ENCODE peak calls at places on chromosome 3, in ten cellular contexts. K, D, M, Q, T, S, I, R, G and W are unnamed samples.
A peak's percentile ranks its signal among the peaks of the same experiment; 100 is the strongest.

GRCh38 chr3:33044676-33045075 is 52.3 kb downstream of the GLB1 start:
- DNase-seq in Q (no peak), S (no peak), R (no peak), G (no peak), M (no peak), T (no peak), I (no peak), D (no peak), K (no peak), W (no peak)

GRCh38 chr3:64399205-64399800 is 174.0 kb upstream of the PRICKLE2 start:
- DNase-seq in D (peak; percentile 24), R (no peak), S (peak; percentile 29), I (peak; percentile 36), K (peak; percentile 43), Q (peak; percentile 65), M (peak; percentile 68), G (peak; percentile 70), T (peak; percentile 68), W (peak; percentile 67)

GRCh38 chr3:10519236-10519635 is 13.8 kb upstream of the ATP2B2 start:
- DNase-seq in I (no peak), R (no peak), G (no peak), S (no peak), M (no peak), T (no peak), Q (no peak), K (no peak), D (no peak), W (no peak)

GRCh38 chr3:38643592-38643991 is 5.9 kb downstream of the SCN5A start:
- DNase-seq in G (no peak), D (no peak), I (no peak), T (no peak), R (no peak), M (no peak), S (no peak), Q (no peak), K (no peak), W (no peak)

GRCh38 chr3:10466186-10466585 is 39.2 kb downstream of the ATP2B2 start:
- DNase-seq in R (no peak), T (no peak), S (no peak), Q (no peak), G (no peak), K (no peak), M (no peak), D (no peak), I (no peak), W (no peak)

GRCh38 chr3:181635141-181635540 is 76.6 kb upstream of the SOX2 start:
- DNase-seq in D (no peak), T (no peak), I (no peak), G (no peak), K (no peak), R (no peak), M (no peak), Q (no peak), S (no peak), W (no peak)

GRCh38 chr3:49469876-49470713 is at the start of gene DAG1:
- DNase-seq in T (peak; percentile 97), G (peak; percentile 98), R (peak; percentile 99), D (peak; percentile 97), Q (peak; percentile 96), M (peak; percentile 97), S (peak; percentile 97), K (peak; percentile 99), I (peak; percentile 94), W (peak; percentile 94)

GRCh38 chr3:141784096-141784495 is 20.9 kb downstream of the GRK7 start:
- DNase-seq in T (no peak), G (no peak), M (no peak), I (no peak), K (no peak), D (no peak), S (no peak), Q (no peak), R (no peak), W (no peak)

GRCh38 chr3:56976666-56977560 is 83.6 kb upstream of the SPATA12 start:
- DNase-seq in T (peak; percentile 61), R (peak; percentile 54), G (peak; percentile 41), Q (peak; percentile 88), K (no peak), I (no peak), M (peak; percentile 35), S (no peak), D (no peak), W (peak; percentile 68)

GRCh38 chr3:100893590-100893989 is 99.6 kb downstream of the ABI3BP start:
- DNase-seq in K (no peak), G (peak; percentile 57), S (no peak), R (peak; percentile 29), M (peak; percentile 37), I (no peak), T (peak; percentile 36), D (no peak), Q (peak; percentile 34), W (peak; percentile 56)

GRCh38 chr3:40869939-40870338 is 329.4 kb upstream of the CTNNB1 start:
- DNase-seq in M (no peak), G (no peak), K (no peak), I (no peak), T (no peak), S (no peak), D (no peak), Q (no peak), R (no peak), W (no peak)

GRCh38 chr3:193944161-193944884 is 191.6 kb upstream of the HES1 start:
- DNase-seq in G (no peak), R (no peak), S (no peak), M (no peak), K (no peak), D (no peak), T (no peak), Q (no peak), I (no peak), W (no peak)

GRCh38 chr3:127451321-127451720 is 139.2 kb downstream of the TPRA1 start:
- DNase-seq in S (no peak), K (no peak), I (no peak), Q (no peak), G (no peak), R (no peak), M (no peak), T (no peak), D (no peak), W (no peak)

GRCh38 chr3:171328419-171329082 is 131.7 kb downstream of the TNIK start:
- DNase-seq in M (no peak), I (no peak), Q (peak; percentile 25), T (peak; percentile 30), R (peak; percentile 49), K (no peak), G (no peak), D (peak; percentile 75), S (peak; percentile 12), W (no peak)

GRCh38 chr3:9398715-9399708 is 1.6 kb downstream of the SETD5 start:
- DNase-seq in G (no peak), M (no peak), K (peak; percentile 48), D (peak; percentile 44), R (peak; percentile 48), T (peak; percentile 49), I (no peak), S (peak; percentile 54), Q (peak; percentile 51), W (peak; percentile 69)

GRCh38 chr3:21447471-21448205 is 303.4 kb downstream of the ZNF385D start:
- DNase-seq in Q (peak; percentile 94), D (no peak), S (no peak), K (no peak), G (peak; percentile 63), T (peak; percentile 86), M (peak; percentile 64), R (no peak), I (no peak), W (peak; percentile 43)

GRCh38 chr3:79766474-79767193 is 1.2 kb downstream of the ROBO1 start:
- DNase-seq in K (no peak), S (no peak), M (no peak), R (no peak), D (no peak), I (no peak), G (peak; percentile 4), T (no peak), Q (no peak), W (no peak)

GRCh38 chr3:32411442-32411841 is 19.8 kb downstream of the CMTM7 start:
- DNase-seq in K (no peak), I (no peak), G (no peak), Q (no peak), R (no peak), D (no peak), S (no peak), T (no peak), M (no peak), W (no peak)